ENCODE peak calls at places on chromosomes 13 and 19, in nine cellular contexts. One of them, this sample, is unnamed. For H3K36me3 and H3K4me1, the result is how much of the 10 kb centered on the place peaks cover.

GRCh38 chr19:6209233-6209632 is 70.5 kb downstream of the MLLT1 start:
- DNase-seq in tibial artery: no peak
- DNase-seq in upper lobe of right lung: peak
- DNase-seq in psoas muscle: no peak
- DNase-seq in GM23338: no peak
- DNase-seq in pancreas: no peak
- DNase-seq in suprapubic skin: no peak
- DNase-seq in heart right ventricle: no peak
- DNase-seq in stomach: no peak
- DNase-seq in this sample: peak

GRCh38 chr13:113208424-113209335 is at the start of gene PCID2:
- DNase-seq in heart right ventricle: peak
- DNase-seq in tibial artery: peak
- DNase-seq in suprapubic skin: peak
- DNase-seq in pancreas: peak
- DNase-seq in upper lobe of right lung: peak
- DNase-seq in GM23338: peak
- DNase-seq in stomach: peak
- DNase-seq in psoas muscle: peak
- DNase-seq in this sample: peak

GRCh38 chr19:28019371-28019770 is 1193.6 kb downstream of the UQCRFS1 start:
- DNase-seq in pancreas: no peak
- DNase-seq in suprapubic skin: no peak
- DNase-seq in tibial artery: no peak
- DNase-seq in GM23338: no peak
- DNase-seq in stomach: no peak
- DNase-seq in heart right ventricle: no peak
- DNase-seq in psoas muscle: no peak
- DNase-seq in upper lobe of right lung: no peak
- DNase-seq in this sample: no peak

GRCh38 chr13:36918246-36919060 is 1.6 kb downstream of the SMAD9 start:
- DNase-seq in suprapubic skin: no peak
- DNase-seq in upper lobe of right lung: no peak
- DNase-seq in psoas muscle: no peak
- DNase-seq in GM23338: peak
- DNase-seq in tibial artery: no peak
- DNase-seq in heart right ventricle: no peak
- DNase-seq in stomach: no peak
- DNase-seq in pancreas: no peak
- DNase-seq in this sample: no peak

GRCh38 chr13:93769607-93770006 is 543.0 kb downstream of the GPC6 start:
- DNase-seq in tibial artery: no peak
- DNase-seq in psoas muscle: no peak
- DNase-seq in heart right ventricle: no peak
- DNase-seq in pancreas: no peak
- DNase-seq in suprapubic skin: no peak
- DNase-seq in GM23338: no peak
- DNase-seq in upper lobe of right lung: no peak
- DNase-seq in stomach: no peak
- DNase-seq in this sample: no peak

GRCh38 chr13:66665991-66666390 is 564.1 kb downstream of the PCDH9 start:
- DNase-seq in suprapubic skin: no peak
- DNase-seq in stomach: no peak
- DNase-seq in heart right ventricle: no peak
- DNase-seq in pancreas: no peak
- DNase-seq in GM23338: peak
- DNase-seq in psoas muscle: peak
- DNase-seq in upper lobe of right lung: peak
- DNase-seq in tibial artery: no peak
- DNase-seq in this sample: no peak

GRCh38 chr19:5897189-5897969 is 6.2 kb downstream of the NDUFA11 start:
- DNase-seq in psoas muscle: no peak
- DNase-seq in tibial artery: no peak
- DNase-seq in heart right ventricle: no peak
- DNase-seq in suprapubic skin: no peak
- DNase-seq in GM23338: peak
- DNase-seq in pancreas: no peak
- DNase-seq in stomach: no peak
- DNase-seq in upper lobe of right lung: no peak
- DNase-seq in this sample: peak

GRCh38 chr13:73088332-73088935 is 29.6 kb downstream of the KLF5 start:
- DNase-seq in pancreas: no peak
- DNase-seq in GM23338: no peak
- DNase-seq in upper lobe of right lung: no peak
- DNase-seq in psoas muscle: no peak
- DNase-seq in suprapubic skin: no peak
- DNase-seq in stomach: no peak
- DNase-seq in tibial artery: no peak
- DNase-seq in heart right ventricle: no peak
- DNase-seq in this sample: no peak

GRCh38 chr19:10043286-10043927 is 30.1 kb downstream of the RDH8 start:
- DNase-seq in stomach: no peak
- DNase-seq in psoas muscle: no peak
- DNase-seq in pancreas: no peak
- DNase-seq in GM23338: peak
- DNase-seq in upper lobe of right lung: no peak
- DNase-seq in heart right ventricle: no peak
- DNase-seq in tibial artery: no peak
- DNase-seq in suprapubic skin: no peak
- DNase-seq in this sample: no peak

DNA sequence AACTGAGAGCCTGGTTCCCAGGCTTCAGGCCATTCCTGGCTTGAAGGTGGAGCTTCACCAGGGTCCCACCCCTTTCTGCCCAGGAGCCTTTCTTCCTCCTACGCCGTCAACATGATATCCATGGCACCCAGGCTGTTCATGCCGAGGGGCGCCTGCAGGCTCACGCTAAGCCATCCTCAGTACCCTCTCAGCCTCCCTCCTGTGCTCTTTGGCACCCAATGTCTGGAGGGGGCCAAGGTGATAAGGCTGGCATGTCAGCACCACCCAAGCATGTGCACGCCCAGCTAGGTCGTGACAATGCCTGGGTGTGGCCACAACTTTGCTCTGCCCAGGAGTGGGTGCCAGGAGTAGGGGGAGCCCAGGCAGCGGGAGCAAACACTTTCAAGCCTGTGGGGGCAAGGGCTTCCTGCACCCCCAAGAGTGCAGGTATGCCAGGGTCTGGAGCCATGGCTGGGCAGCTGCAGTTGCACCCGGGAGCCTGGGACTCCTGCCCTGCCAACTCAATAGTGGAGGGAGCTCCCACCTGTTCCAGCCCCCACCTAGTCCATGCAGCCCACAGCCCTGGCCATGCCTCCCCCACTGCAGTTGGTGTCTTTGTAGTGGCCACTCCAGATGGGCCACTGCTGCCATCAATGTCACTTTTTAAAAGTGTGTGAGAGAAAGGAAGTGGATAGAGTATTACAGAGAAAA is 219.9 kb downstream of the MAB21L1 start:
- DNase-seq in pancreas: peak
- DNase-seq in tibial artery: no peak
- DNase-seq in heart right ventricle: no peak
- DNase-seq in suprapubic skin: no peak
- DNase-seq in stomach: no peak
- DNase-seq in psoas muscle: no peak
- DNase-seq in upper lobe of right lung: peak
- DNase-seq in GM23338: no peak
- DNase-seq in this sample: no peak
- H3K27ac ChIP-seq in pancreas: no peak
- H3K27ac ChIP-seq in tibial artery: no peak
- H3K27ac ChIP-seq in heart right ventricle: no peak
- H3K27ac ChIP-seq in suprapubic skin: no peak
- H3K27ac ChIP-seq in stomach: no peak
- H3K27ac ChIP-seq in psoas muscle: no peak
- H3K27ac ChIP-seq in upper lobe of right lung: no peak
- H3K27ac ChIP-seq in GM23338: no peak
- H3K27ac ChIP-seq in this sample: no peak

GRCh38 chr19:47071731-47072130 is 23.3 kb upstream of the TMEM160 start:
- DNase-seq in tibial artery: no peak
- DNase-seq in stomach: no peak
- DNase-seq in upper lobe of right lung: no peak
- DNase-seq in GM23338: no peak
- DNase-seq in pancreas: no peak
- DNase-seq in psoas muscle: no peak
- DNase-seq in heart right ventricle: no peak
- DNase-seq in suprapubic skin: no peak
- DNase-seq in this sample: no peak
- H3K36me3 ChIP-seq in tibial artery: half or more
- H3K36me3 ChIP-seq in stomach: half or more
- H3K36me3 ChIP-seq in upper lobe of right lung: half or more
- H3K36me3 ChIP-seq in GM23338: under half
- H3K36me3 ChIP-seq in pancreas: under half
- H3K36me3 ChIP-seq in psoas muscle: half or more
- H3K36me3 ChIP-seq in heart right ventricle: half or more
- H3K36me3 ChIP-seq in suprapubic skin: half or more
- H3K36me3 ChIP-seq in this sample: half or more

DNA sequence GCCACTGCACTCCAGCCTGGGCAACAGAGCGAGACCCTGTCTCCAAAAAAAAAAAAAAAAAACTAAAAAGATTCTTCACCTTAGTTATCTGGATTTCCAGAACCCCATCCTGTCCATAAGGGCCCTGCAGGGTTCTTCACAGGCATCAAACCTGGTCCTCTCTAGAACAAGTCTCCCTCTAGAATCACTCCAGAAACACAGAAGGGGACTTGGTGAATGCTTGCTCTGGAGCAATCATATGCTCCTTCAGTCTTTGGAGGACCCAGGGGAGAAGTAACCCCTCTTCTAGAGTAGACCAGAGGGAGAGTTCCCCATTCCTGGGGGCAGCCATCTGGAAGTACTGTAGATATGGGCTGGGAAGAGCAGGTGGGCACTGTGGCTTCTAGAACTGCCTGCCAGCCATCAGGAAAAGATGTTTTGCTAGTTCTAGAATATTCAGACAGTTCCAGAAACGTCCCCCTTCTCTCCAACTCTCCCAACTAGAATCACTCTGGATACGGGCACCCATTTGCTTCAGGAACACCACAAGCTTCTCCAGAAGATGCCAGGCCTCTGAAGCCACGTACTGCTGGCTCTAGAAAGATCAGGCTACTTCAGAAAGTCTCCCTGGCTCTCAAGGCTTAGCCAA is 2.8 kb downstream of the FUT1 start:
- DNase-seq in heart right ventricle: no peak
- DNase-seq in pancreas: no peak
- DNase-seq in psoas muscle: no peak
- DNase-seq in stomach: no peak
- DNase-seq in suprapubic skin: no peak
- DNase-seq in GM23338: no peak
- DNase-seq in tibial artery: no peak
- DNase-seq in upper lobe of right lung: no peak
- DNase-seq in this sample: no peak
- H3K4me1 ChIP-seq in heart right ventricle: under half
- H3K4me1 ChIP-seq in pancreas: under half
- H3K4me1 ChIP-seq in psoas muscle: under half
- H3K4me1 ChIP-seq in stomach: under half
- H3K4me1 ChIP-seq in suprapubic skin: under half
- H3K4me1 ChIP-seq in GM23338: under half
- H3K4me1 ChIP-seq in tibial artery: under half
- H3K4me1 ChIP-seq in upper lobe of right lung: under half
- H3K4me1 ChIP-seq in this sample: under half

GRCh38 chr19:18604820-18605159 is 1.8 kb downstream of the CRLF1 start:
- DNase-seq in pancreas: no peak
- DNase-seq in suprapubic skin: no peak
- DNase-seq in tibial artery: no peak
- DNase-seq in psoas muscle: no peak
- DNase-seq in heart right ventricle: no peak
- DNase-seq in stomach: no peak
- DNase-seq in GM23338: no peak
- DNase-seq in upper lobe of right lung: no peak
- DNase-seq in this sample: no peak
- H3K27ac ChIP-seq in pancreas: no peak
- H3K27ac ChIP-seq in suprapubic skin: no peak
- H3K27ac ChIP-seq in tibial artery: peak
- H3K27ac ChIP-seq in psoas muscle: no peak
- H3K27ac ChIP-seq in heart right ventricle: no peak
- H3K27ac ChIP-seq in stomach: no peak
- H3K27ac ChIP-seq in GM23338: no peak
- H3K27ac ChIP-seq in upper lobe of right lung: no peak
- H3K27ac ChIP-seq in this sample: no peak

GRCh38 chr13:40608308-40608707 is 58.1 kb downstream of the FOXO1 start:
- DNase-seq in heart right ventricle: no peak
- DNase-seq in suprapubic skin: no peak
- DNase-seq in GM23338: no peak
- DNase-seq in psoas muscle: no peak
- DNase-seq in tibial artery: no peak
- DNase-seq in stomach: no peak
- DNase-seq in pancreas: no peak
- DNase-seq in upper lobe of right lung: no peak
- DNase-seq in this sample: no peak
- H3K36me3 ChIP-seq in heart right ventricle: under half
- H3K36me3 ChIP-seq in suprapubic skin: under half
- H3K36me3 ChIP-seq in GM23338: under half
- H3K36me3 ChIP-seq in psoas muscle: under half
- H3K36me3 ChIP-seq in tibial artery: under half
- H3K36me3 ChIP-seq in stomach: under half
- H3K36me3 ChIP-seq in pancreas: under half
- H3K36me3 ChIP-seq in upper lobe of right lung: under half
- H3K36me3 ChIP-seq in this sample: under half

DNA sequence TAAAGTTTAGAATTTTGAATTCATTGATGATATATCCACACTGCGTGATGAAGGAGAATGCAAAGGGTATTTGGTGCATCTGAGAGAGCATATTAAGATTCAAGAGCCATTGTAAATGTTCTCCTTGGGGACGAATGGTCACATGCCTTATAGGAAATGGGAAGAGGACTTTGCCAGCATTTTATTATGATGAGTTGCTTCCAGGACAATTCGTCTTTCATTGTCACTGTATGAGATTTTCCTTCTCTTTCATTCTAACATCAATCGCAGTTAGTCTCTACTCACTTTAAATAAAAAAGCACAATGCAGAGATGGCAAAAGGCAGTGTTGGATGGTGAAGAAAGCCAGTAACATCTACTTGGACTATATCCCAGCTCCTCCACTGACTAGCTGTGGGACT is 21.4 kb downstream of the WDFY2 start:
- DNase-seq in upper lobe of right lung: no peak
- DNase-seq in heart right ventricle: no peak
- DNase-seq in pancreas: no peak
- DNase-seq in psoas muscle: no peak
- DNase-seq in tibial artery: no peak
- DNase-seq in stomach: no peak
- DNase-seq in GM23338: no peak
- DNase-seq in suprapubic skin: no peak
- DNase-seq in this sample: no peak
- H3K4me1 ChIP-seq in upper lobe of right lung: under half
- H3K4me1 ChIP-seq in heart right ventricle: under half
- H3K4me1 ChIP-seq in pancreas: under half
- H3K4me1 ChIP-seq in psoas muscle: under half
- H3K4me1 ChIP-seq in tibial artery: under half
- H3K4me1 ChIP-seq in stomach: under half
- H3K4me1 ChIP-seq in GM23338: under half
- H3K4me1 ChIP-seq in suprapubic skin: under half
- H3K4me1 ChIP-seq in this sample: under half

GRCh38 chr13:46111151-46111550 is 6.3 kb upstream of the CPB2 start:
- DNase-seq in stomach: no peak
- DNase-seq in upper lobe of right lung: no peak
- DNase-seq in GM23338: no peak
- DNase-seq in psoas muscle: no peak
- DNase-seq in suprapubic skin: no peak
- DNase-seq in tibial artery: no peak
- DNase-seq in heart right ventricle: no peak
- DNase-seq in pancreas: no peak
- DNase-seq in this sample: no peak
- H3K27ac ChIP-seq in stomach: no peak
- H3K27ac ChIP-seq in upper lobe of right lung: no peak
- H3K27ac ChIP-seq in GM23338: no peak
- H3K27ac ChIP-seq in psoas muscle: no peak
- H3K27ac ChIP-seq in suprapubic skin: no peak
- H3K27ac ChIP-seq in tibial artery: no peak
- H3K27ac ChIP-seq in heart right ventricle: no peak
- H3K27ac ChIP-seq in pancreas: no peak
- H3K27ac ChIP-seq in this sample: no peak

GRCh38 chr19:15456441-15456840 is 6.7 kb upstream of the WIZ start:
- DNase-seq in GM23338: no peak
- DNase-seq in suprapubic skin: no peak
- DNase-seq in heart right ventricle: no peak
- DNase-seq in psoas muscle: no peak
- DNase-seq in pancreas: no peak
- DNase-seq in tibial artery: no peak
- DNase-seq in upper lobe of right lung: no peak
- DNase-seq in stomach: no peak
- DNase-seq in this sample: no peak
- H3K36me3 ChIP-seq in GM23338: under half
- H3K36me3 ChIP-seq in suprapubic skin: under half
- H3K36me3 ChIP-seq in heart right ventricle: half or more
- H3K36me3 ChIP-seq in psoas muscle: under half
- H3K36me3 ChIP-seq in pancreas: under half
- H3K36me3 ChIP-seq in tibial artery: under half
- H3K36me3 ChIP-seq in upper lobe of right lung: under half
- H3K36me3 ChIP-seq in stomach: under half
- H3K36me3 ChIP-seq in this sample: half or more

This sample was measured in left lung.